ENCODE peak calls at places on chromosomes 12 and 14, in nine cellular contexts. One of them, this sample, is unnamed.

GRCh38 chr12:64216239-64216638 is 5.9 kb downstream of the KICS2 start:
- DNase-seq in SK-N-SH: no peak
- DNase-seq in ovary: no peak
- DNase-seq in sigmoid colon: no peak
- DNase-seq in upper lobe of left lung: no peak
- DNase-seq in transverse colon: no peak
- DNase-seq in suprapubic skin: no peak
- DNase-seq in HepG2: no peak
- DNase-seq in A549: no peak
- DNase-seq in this sample: no peak

GRCh38 chr14:39426605-39427004 is 5.6 kb downstream of the FBXO33 start:
- DNase-seq in HepG2: peak; percentile 56
- DNase-seq in SK-N-SH: peak; percentile 6
- DNase-seq in transverse colon: no peak
- DNase-seq in A549: no peak
- DNase-seq in ovary: no peak
- DNase-seq in upper lobe of left lung: no peak
- DNase-seq in suprapubic skin: no peak
- DNase-seq in sigmoid colon: no peak
- DNase-seq in this sample: no peak

GRCh38 chr14:95319312-95320075 is at the start of gene CLMN:
- DNase-seq in A549: peak; percentile 47
- DNase-seq in upper lobe of left lung: peak; percentile 26
- DNase-seq in suprapubic skin: no peak
- DNase-seq in SK-N-SH: peak; percentile 89
- DNase-seq in transverse colon: peak; percentile 61
- DNase-seq in ovary: peak; percentile 62
- DNase-seq in HepG2: no peak
- DNase-seq in sigmoid colon: no peak
- DNase-seq in this sample: peak; percentile 53

GRCh38 chr12:88753074-88753473 is 172.8 kb upstream of the KITLG start:
- DNase-seq in upper lobe of left lung: no peak
- DNase-seq in SK-N-SH: no peak
- DNase-seq in ovary: no peak
- DNase-seq in transverse colon: no peak
- DNase-seq in sigmoid colon: no peak
- DNase-seq in suprapubic skin: no peak
- DNase-seq in A549: no peak
- DNase-seq in HepG2: no peak
- DNase-seq in this sample: no peak

GRCh38 chr14:55136868-55137785 is 8.1 kb downstream of the LGALS3 start:
- DNase-seq in ovary: peak; percentile 84
- DNase-seq in sigmoid colon: peak; percentile 91
- DNase-seq in HepG2: no peak
- DNase-seq in suprapubic skin: no peak
- DNase-seq in A549: no peak
- DNase-seq in SK-N-SH: peak; percentile 39
- DNase-seq in upper lobe of left lung: no peak
- DNase-seq in transverse colon: peak; percentile 41
- DNase-seq in this sample: peak; percentile 79

GRCh38 chr12:131862994-131863710 is 31.3 kb upstream of the ULK1 start:
- DNase-seq in transverse colon: no peak
- DNase-seq in SK-N-SH: no peak
- DNase-seq in HepG2: no peak
- DNase-seq in A549: no peak
- DNase-seq in ovary: no peak
- DNase-seq in sigmoid colon: no peak
- DNase-seq in suprapubic skin: no peak
- DNase-seq in upper lobe of left lung: no peak
- DNase-seq in this sample: no peak

GRCh38 chr14:20714593-20715250 is 26.2 kb downstream of the ANG start:
- DNase-seq in SK-N-SH: no peak
- DNase-seq in HepG2: no peak
- DNase-seq in A549: no peak
- DNase-seq in suprapubic skin: no peak
- DNase-seq in sigmoid colon: peak; percentile 86
- DNase-seq in ovary: peak; percentile 24
- DNase-seq in upper lobe of left lung: peak; percentile 96
- DNase-seq in transverse colon: peak; percentile 79
- DNase-seq in this sample: peak; percentile 91

GRCh38 chr14:48973136-48973535 is 613.0 kb downstream of the RPS29 start:
- DNase-seq in ovary: no peak
- DNase-seq in upper lobe of left lung: no peak
- DNase-seq in SK-N-SH: no peak
- DNase-seq in transverse colon: no peak
- DNase-seq in HepG2: no peak
- DNase-seq in suprapubic skin: no peak
- DNase-seq in A549: no peak
- DNase-seq in sigmoid colon: no peak
- DNase-seq in this sample: no peak

GRCh38 chr12:118036672-118037411 is 20.3 kb downstream of the RFC5 start:
- DNase-seq in upper lobe of left lung: no peak
- DNase-seq in transverse colon: no peak
- DNase-seq in sigmoid colon: no peak
- DNase-seq in A549: no peak
- DNase-seq in SK-N-SH: no peak
- DNase-seq in HepG2: no peak
- DNase-seq in suprapubic skin: no peak
- DNase-seq in ovary: no peak
- DNase-seq in this sample: no peak

GRCh38 chr14:74246561-74246960 is 7.3 kb downstream of the VSX2 start:
- DNase-seq in SK-N-SH: no peak
- DNase-seq in sigmoid colon: no peak
- DNase-seq in transverse colon: no peak
- DNase-seq in A549: no peak
- DNase-seq in suprapubic skin: no peak
- DNase-seq in HepG2: no peak
- DNase-seq in ovary: no peak
- DNase-seq in upper lobe of left lung: no peak
- DNase-seq in this sample: no peak

GRCh38 chr14:104864267-104865068 is 600 bp upstream of the CEP170B start:
- DNase-seq in upper lobe of left lung: peak; percentile 69
- DNase-seq in HepG2: peak; percentile 85
- DNase-seq in ovary: peak; percentile 65
- DNase-seq in SK-N-SH: no peak
- DNase-seq in suprapubic skin: no peak
- DNase-seq in sigmoid colon: peak; percentile 74
- DNase-seq in A549: peak; percentile 37
- DNase-seq in transverse colon: peak; percentile 93
- DNase-seq in this sample: peak; percentile 88

GRCh38 chr14:99688629-99689028 is 4.5 kb downstream of the CYP46A1 start:
- DNase-seq in ovary: no peak
- DNase-seq in upper lobe of left lung: no peak
- DNase-seq in transverse colon: no peak
- DNase-seq in suprapubic skin: peak; percentile 35
- DNase-seq in SK-N-SH: no peak
- DNase-seq in A549: no peak
- DNase-seq in HepG2: no peak
- DNase-seq in sigmoid colon: peak; percentile 52
- DNase-seq in this sample: no peak

GRCh38 chr14:103541944-103542544 is 13.0 kb downstream of the TRMT61A start:
- DNase-seq in suprapubic skin: no peak
- DNase-seq in HepG2: no peak
- DNase-seq in ovary: peak; percentile 35
- DNase-seq in sigmoid colon: peak; percentile 83
- DNase-seq in A549: no peak
- DNase-seq in upper lobe of left lung: peak; percentile 38
- DNase-seq in transverse colon: no peak
- DNase-seq in SK-N-SH: no peak
- DNase-seq in this sample: no peak

GRCh38 chr12:46208370-46208769 is 60.5 kb downstream of the SLC38A1 start:
- DNase-seq in transverse colon: no peak
- DNase-seq in HepG2: no peak
- DNase-seq in A549: no peak
- DNase-seq in SK-N-SH: no peak
- DNase-seq in upper lobe of left lung: no peak
- DNase-seq in sigmoid colon: no peak
- DNase-seq in suprapubic skin: no peak
- DNase-seq in ovary: no peak
- DNase-seq in this sample: no peak
- H3K9me3 ChIP-seq in transverse colon: no peaks in the 10 kb centered on the region
- H3K9me3 ChIP-seq in HepG2: no peaks in the 10 kb centered on the region
- H3K9me3 ChIP-seq in A549: no peaks in the 10 kb centered on the region
- H3K9me3 ChIP-seq in SK-N-SH: no peaks in the 10 kb centered on the region
- H3K9me3 ChIP-seq in upper lobe of left lung: no peaks in the 10 kb centered on the region
- H3K9me3 ChIP-seq in sigmoid colon: no peaks in the 10 kb centered on the region
- H3K9me3 ChIP-seq in suprapubic skin: no peaks in the 10 kb centered on the region
- H3K9me3 ChIP-seq in ovary: no peaks in the 10 kb centered on the region
- H3K9me3 ChIP-seq in this sample: no peaks in the 10 kb centered on the region

GRCh38 chr12:20183563-20183962 is 184.8 kb upstream of the PDE3A start:
- DNase-seq in suprapubic skin: no peak
- DNase-seq in upper lobe of left lung: no peak
- DNase-seq in sigmoid colon: no peak
- DNase-seq in SK-N-SH: no peak
- DNase-seq in ovary: no peak
- DNase-seq in A549: no peak
- DNase-seq in HepG2: no peak
- DNase-seq in transverse colon: no peak
- DNase-seq in this sample: no peak
- TF ChIP-seq EP300 in suprapubic skin: no peak
- TF ChIP-seq EP300 in upper lobe of left lung: no peak
- TF ChIP-seq EP300 in sigmoid colon: no peak
- TF ChIP-seq EP300 in SK-N-SH: no peak
- TF ChIP-seq EP300 in ovary: no peak
- TF ChIP-seq EP300 in A549: no peak
- TF ChIP-seq EP300 in HepG2: no peak
- TF ChIP-seq EP300 in transverse colon: no peak
- TF ChIP-seq EP300 in this sample: no peak

GRCh38 chr12:2058837-2059236 is 6.0 kb downstream of the CACNA1C start:
- DNase-seq in suprapubic skin: no peak
- DNase-seq in A549: no peak
- DNase-seq in SK-N-SH: no peak
- DNase-seq in sigmoid colon: no peak
- DNase-seq in HepG2: no peak
- DNase-seq in transverse colon: no peak
- DNase-seq in upper lobe of left lung: no peak
- DNase-seq in ovary: no peak
- DNase-seq in this sample: no peak

GRCh38 chr12:2061402-2061801 is 8.6 kb downstream of the CACNA1C start:
- DNase-seq in SK-N-SH: no peak
- DNase-seq in upper lobe of left lung: no peak
- DNase-seq in A549: no peak
- DNase-seq in suprapubic skin: no peak
- DNase-seq in transverse colon: no peak
- DNase-seq in ovary: no peak
- DNase-seq in HepG2: no peak
- DNase-seq in sigmoid colon: no peak
- DNase-seq in this sample: no peak

GRCh38 chr12:2054091-2055018 is 1.6 kb downstream of the CACNA1C start:
- DNase-seq in suprapubic skin: no peak
- DNase-seq in SK-N-SH: peak; percentile 58
- DNase-seq in A549: no peak
- DNase-seq in sigmoid colon: peak; percentile 76
- DNase-seq in HepG2: no peak
- DNase-seq in upper lobe of left lung: no peak
- DNase-seq in transverse colon: no peak
- DNase-seq in ovary: peak; percentile 33
- DNase-seq in this sample: no peak

GRCh38 chr12:2057041-2057792 is 4.4 kb downstream of the CACNA1C start:
- DNase-seq in HepG2: peak; percentile 56
- DNase-seq in sigmoid colon: peak; percentile 90
- DNase-seq in SK-N-SH: peak; percentile 75
- DNase-seq in upper lobe of left lung: peak; percentile 41
- DNase-seq in ovary: peak; percentile 62
- DNase-seq in transverse colon: peak; percentile 70
- DNase-seq in A549: no peak
- DNase-seq in suprapubic skin: peak; percentile 70
- DNase-seq in this sample: peak; percentile 60

DNA sequence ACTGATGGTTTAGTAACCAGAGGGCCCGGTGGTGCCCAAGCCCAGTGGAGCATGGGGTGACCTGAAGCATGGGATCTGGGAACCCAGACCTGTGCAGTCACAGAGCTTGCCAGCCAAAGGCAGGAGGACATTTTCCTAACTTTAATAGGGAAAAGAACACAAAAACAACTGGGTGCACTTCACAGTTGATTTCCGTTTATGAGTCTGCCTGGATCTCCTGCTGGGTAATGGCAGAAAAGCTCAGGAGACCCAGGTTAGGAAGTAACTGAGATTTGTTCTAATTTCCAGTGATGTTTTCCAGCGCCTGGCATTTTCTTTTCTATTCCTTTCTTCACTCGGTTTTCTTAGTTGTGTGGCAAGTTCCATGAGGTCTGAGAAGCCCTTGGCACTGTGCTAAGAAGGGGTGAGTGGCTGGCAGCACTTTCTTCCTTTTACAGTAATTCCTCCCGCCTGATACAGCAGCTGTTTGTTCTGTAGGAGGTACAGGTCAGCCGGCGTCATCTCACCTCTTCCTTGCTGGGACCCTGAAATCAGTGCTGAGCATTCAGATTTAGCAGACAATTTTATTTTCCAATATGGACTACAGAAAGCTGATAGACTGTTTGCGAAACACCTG is 5.1 kb downstream of the CACNA1C start:
- DNase-seq in upper lobe of left lung: no peak
- DNase-seq in ovary: no peak
- DNase-seq in A549: no peak
- DNase-seq in sigmoid colon: peak; percentile 77
- DNase-seq in suprapubic skin: no peak
- DNase-seq in transverse colon: no peak
- DNase-seq in SK-N-SH: no peak
- DNase-seq in HepG2: no peak
- DNase-seq in this sample: no peak
- H3K4me1 ChIP-seq in upper lobe of left lung: peaks cover 8% of the 10 kb centered on the region
- H3K4me1 ChIP-seq in ovary: peaks cover 4% of the 10 kb centered on the region
- H3K4me1 ChIP-seq in A549: no peaks in the 10 kb centered on the region
- H3K4me1 ChIP-seq in sigmoid colon: peaks cover 60% of the 10 kb centered on the region
- H3K4me1 ChIP-seq in suprapubic skin: peaks cover 18% of the 10 kb centered on the region
- H3K4me1 ChIP-seq in transverse colon: peaks cover 8% of the 10 kb centered on the region
- H3K4me1 ChIP-seq in SK-N-SH: no peaks in the 10 kb centered on the region
- H3K4me1 ChIP-seq in HepG2: peaks cover 5% of the 10 kb centered on the region
- H3K4me1 ChIP-seq in this sample: peaks cover 55% of the 10 kb centered on the region

DNA sequence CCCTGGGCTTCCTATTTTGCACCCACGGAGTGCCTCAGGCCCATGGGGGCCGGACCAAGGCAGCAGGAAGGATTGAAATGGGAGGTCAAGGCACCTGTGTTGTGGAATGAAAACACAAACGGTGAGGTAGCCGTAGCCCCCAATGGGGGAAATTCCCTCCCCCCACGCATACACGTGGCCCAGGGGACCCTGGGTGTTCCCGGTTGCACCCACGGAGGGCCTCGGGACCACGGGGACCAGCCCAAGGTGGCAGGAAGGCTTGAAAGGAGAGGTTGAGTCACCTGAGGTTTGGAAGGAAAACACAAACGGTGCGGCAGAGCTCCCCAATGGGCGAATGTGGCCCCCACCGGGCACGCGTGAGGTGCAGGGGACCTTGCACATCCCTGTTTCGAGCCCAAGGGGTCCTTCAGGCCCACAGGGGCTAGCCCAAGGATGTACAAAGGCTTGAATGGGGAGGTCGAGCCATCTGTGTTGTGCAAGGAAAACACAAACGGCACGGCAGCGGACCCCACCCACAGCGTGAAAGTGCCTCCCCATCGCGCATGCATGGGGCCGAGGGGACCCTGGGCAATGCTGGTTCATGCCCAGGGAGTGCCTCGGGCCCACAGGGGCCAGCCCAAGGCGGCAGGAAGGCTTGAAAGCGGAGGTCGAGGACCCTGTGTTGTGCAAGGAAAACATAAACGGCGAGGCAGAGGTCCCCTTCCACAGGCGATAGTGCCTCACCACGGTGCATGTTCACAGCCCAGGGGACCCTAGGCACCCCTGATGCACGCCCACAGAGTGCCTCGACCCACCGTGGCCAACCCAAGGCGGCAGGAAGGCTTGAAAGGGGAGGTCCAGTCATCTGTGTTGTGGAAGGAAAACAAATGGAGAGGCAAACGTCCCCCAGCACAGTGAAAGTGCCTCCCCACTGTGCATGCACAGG is 376.7 kb downstream of the ALG10 start:
- DNase-seq in HepG2: no peak
- DNase-seq in ovary: peak; percentile 5
- DNase-seq in A549: no peak
- DNase-seq in upper lobe of left lung: peak; percentile 12
- DNase-seq in transverse colon: peak; percentile 1
- DNase-seq in SK-N-SH: peak; percentile 1
- DNase-seq in sigmoid colon: peak; percentile 54
- DNase-seq in suprapubic skin: peak; percentile 65
- DNase-seq in this sample: peak; percentile 16
- H3K9me3 ChIP-seq in HepG2: peaks cover 18% of the 10 kb centered on the region
- H3K9me3 ChIP-seq in ovary: peaks cover 11% of the 10 kb centered on the region
- H3K9me3 ChIP-seq in A549: no peaks in the 10 kb centered on the region
- H3K9me3 ChIP-seq in upper lobe of left lung: no peaks in the 10 kb centered on the region
- H3K9me3 ChIP-seq in transverse colon: peaks cover 28% of the 10 kb centered on the region
- H3K9me3 ChIP-seq in SK-N-SH: no peaks in the 10 kb centered on the region
- H3K9me3 ChIP-seq in sigmoid colon: peaks cover 4% of the 10 kb centered on the region
- H3K9me3 ChIP-seq in suprapubic skin: peaks cover 36% of the 10 kb centered on the region
- H3K9me3 ChIP-seq in this sample: peaks cover 100% of the 10 kb centered on the region

This sample was measured in stomach.